ENCODE peak calls at places on chromosomes 2 and 18, in ten cellular contexts. Y, T, W, I, C, P, R, Z, N and E are unnamed samples.

GRCh38 chr2:144362401-144362800 is 157.5 kb downstream of the ZEB2 start:
- DNase-seq in Y (peak; percentile 75), C (no peak), R (no peak), P (no peak), W (no peak), I (no peak), N (no peak), T (no peak), Z (peak; percentile 17), E (no peak)

GRCh38 chr2:177817300-177817699 is 255.3 kb downstream of the PDE11A start:
- DNase-seq in I (no peak), N (no peak), W (no peak), P (no peak), C (no peak), Z (no peak), Y (no peak), T (no peak), R (no peak), E (no peak)

GRCh38 chr2:128290356-128290755 is 28.3 kb downstream of the HS6ST1 start:
- DNase-seq in Y (peak; percentile 55), C (no peak), W (no peak), R (no peak), N (no peak), Z (no peak), I (no peak), P (no peak), T (no peak), E (no peak)

GRCh38 chr2:105777071-105777482 is 32.4 kb downstream of the NCK2 start:
- DNase-seq in R (no peak), I (no peak), C (no peak), Z (no peak), Y (no peak), P (no peak), T (peak; percentile 63), W (no peak), N (no peak), E (no peak)

GRCh38 chr2:106990307-106990706 is 104.3 kb upstream of the ST6GAL2 start:
- DNase-seq in Y (peak; percentile 59), P (no peak), T (no peak), C (no peak), N (peak; percentile 91), Z (no peak), W (no peak), R (no peak), I (no peak), E (no peak)

GRCh38 chr2:4903676-4904348 is 788.4 kb upstream of the SOX11 start:
- DNase-seq in R (no peak), C (no peak), Z (no peak), I (no peak), N (no peak), W (no peak), P (no peak), T (no peak), Y (no peak), E (no peak)

GRCh38 chr2:224807153-224807964 is 91.2 kb upstream of the CCDC195 start:
- DNase-seq in Y (no peak), C (no peak), N (peak; percentile 28), P (peak; percentile 5), W (no peak), R (no peak), I (no peak), Z (peak; percentile 7), T (no peak), E (no peak)

GRCh38 chr2:102025016-102025491 is 33.3 kb downstream of the IL1R2 start:
- DNase-seq in I (no peak), C (no peak), T (no peak), Z (no peak), Y (peak; percentile 49), W (no peak), R (no peak), P (no peak), N (no peak), E (no peak)

GRCh38 chr2:232435375-232435648 is 20.6 kb upstream of the ALPI start:
- DNase-seq in C (no peak), P (no peak), Z (no peak), R (no peak), N (no peak), Y (no peak), T (no peak), I (no peak), W (no peak), E (no peak)

GRCh38 chr18:77087391-77088141 is 45.0 kb downstream of the MBP start:
- DNase-seq in C (no peak), R (peak; percentile 59), N (no peak), P (peak; percentile 71), Y (no peak), I (peak; percentile 78), W (no peak), T (no peak), Z (no peak), E (no peak)

GRCh38 chr18:62555135-62555534 is 32.3 kb downstream of the ZCCHC2 start:
- DNase-seq in C (no peak), W (no peak), Y (peak; percentile 77), P (no peak), I (no peak), T (no peak), Z (no peak), R (no peak), N (peak; percentile 96), E (no peak)

GRCh38 chr2:157792345-157793052 is 83.6 kb downstream of the ACVR1 start:
- DNase-seq in R (no peak), N (peak; percentile 50), W (no peak), I (no peak), T (no peak), Y (peak; percentile 92), Z (no peak), C (no peak), P (no peak), E (no peak)

GRCh38 chr2:20229322-20230201 is 4.6 kb upstream of the SDC1 start:
- DNase-seq in T (no peak), Y (no peak), W (no peak), Z (no peak), I (no peak), C (no peak), N (no peak), R (peak; percentile 10), P (no peak), E (no peak)

GRCh38 chr2:239292956-239293355 is 107.9 kb downstream of the HDAC4 start:
- DNase-seq in P (no peak), I (peak; percentile 55), C (no peak), T (no peak), Y (no peak), N (no peak), R (no peak), Z (no peak), W (no peak), E (no peak)

GRCh38 chr18:48138660-48139426 is 208.4 kb upstream of the SMAD2 start:
- DNase-seq in Y (no peak), Z (no peak), C (no peak), R (no peak), P (peak; percentile 23), I (peak; percentile 66), W (no peak), T (no peak), N (no peak), E (no peak)

DNA sequence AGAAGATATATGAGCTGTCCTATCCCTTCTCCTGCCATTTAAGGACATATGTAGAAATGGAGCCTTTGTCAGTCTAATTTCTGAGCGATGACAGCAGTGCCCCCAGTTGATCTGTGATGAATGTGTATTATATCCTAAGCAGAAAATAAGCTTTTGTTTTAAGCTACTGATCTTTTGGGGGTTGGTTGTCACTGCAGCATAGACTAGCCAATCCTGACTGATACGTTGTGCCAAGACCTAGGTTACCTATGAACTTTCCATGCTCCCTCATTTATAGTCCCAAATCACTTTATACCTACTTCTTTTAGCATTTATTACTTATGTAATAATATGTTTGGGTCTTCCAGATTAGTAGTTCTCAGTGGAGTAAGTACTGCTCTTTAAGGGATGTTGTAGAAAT is 11.7 kb downstream of the SMAD4 start:
- DNase-seq in W (no peak), C (no peak), Y (no peak), R (no peak), T (no peak), I (no peak), Z (no peak), N (no peak), P (no peak), E (no peak)
- H3K4me1 ChIP-seq in W (peaks cover 46% of the 10 kb centered on the region), C (peaks cover 88% of the 10 kb centered on the region), Y (peaks cover 3% of the 10 kb centered on the region), R (peaks cover 22% of the 10 kb centered on the region), T (peaks cover 3% of the 10 kb centered on the region), I (peaks cover 33% of the 10 kb centered on the region), Z (peaks cover 29% of the 10 kb centered on the region), N (no peaks in the 10 kb centered on the region), P (peaks cover 73% of the 10 kb centered on the region), E (no peaks in the 10 kb centered on the region)

DNA sequence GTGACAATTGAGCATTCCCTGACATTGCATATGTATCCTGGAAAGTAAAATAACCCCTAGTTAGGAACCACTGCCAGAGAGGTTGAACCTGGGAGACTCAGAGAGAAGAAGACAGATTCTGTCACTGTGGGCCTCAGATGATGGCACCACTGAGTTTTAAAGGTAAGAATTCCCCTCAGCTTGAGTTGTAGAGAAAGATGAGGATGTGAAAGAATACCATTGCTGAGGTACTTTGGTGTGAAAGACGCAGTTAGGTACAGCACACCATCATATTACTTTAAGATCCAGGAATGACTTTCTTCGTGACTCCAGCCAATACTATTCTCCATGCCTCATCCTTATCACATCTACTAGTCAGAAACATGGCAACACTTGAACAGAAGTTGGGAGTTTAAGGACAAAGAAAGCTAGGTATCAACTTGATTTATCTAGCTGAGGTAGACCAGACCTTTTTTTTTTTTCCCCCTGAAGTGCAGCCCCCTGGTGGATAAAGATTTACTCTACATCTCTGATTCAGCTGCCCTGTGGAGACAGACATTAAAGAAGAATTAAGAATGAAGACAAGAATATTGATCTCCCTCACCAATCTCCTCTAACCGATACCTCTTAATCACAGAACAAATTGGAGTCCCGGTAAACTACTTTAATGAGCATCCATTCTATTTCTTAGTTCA is 630.5 kb upstream of the FANCL start:
- DNase-seq in W (no peak), T (no peak), Y (no peak), P (peak; percentile 71), I (no peak), Z (no peak), C (no peak), N (peak; percentile 25), R (no peak), E (no peak)
- TF ChIP-seq CTCF in W (no peak), T (no peak), Y (no peak), P (peak; percentile 62), I (no peak), Z (no peak), C (no peak), N (peak; percentile 62), R (no peak), E (peak; percentile 25)

GRCh38 chr18:10477863-10478260 is 23.4 kb downstream of the APCDD1 start:
- DNase-seq in N (no peak), P (peak; percentile 41), R (no peak), Z (no peak), Y (no peak), W (no peak), C (no peak), I (no peak), T (no peak), E (no peak)
- H3K4me1 ChIP-seq in N (no peaks in the 10 kb centered on the region), P (peaks cover 46% of the 10 kb centered on the region), R (no peaks in the 10 kb centered on the region), Z (no peaks in the 10 kb centered on the region), Y (peaks cover 4% of the 10 kb centered on the region), W (peaks cover 32% of the 10 kb centered on the region), C (peaks cover 15% of the 10 kb centered on the region), I (peaks cover 11% of the 10 kb centered on the region), T (no peaks in the 10 kb centered on the region), E (no peaks in the 10 kb centered on the region)

DNA sequence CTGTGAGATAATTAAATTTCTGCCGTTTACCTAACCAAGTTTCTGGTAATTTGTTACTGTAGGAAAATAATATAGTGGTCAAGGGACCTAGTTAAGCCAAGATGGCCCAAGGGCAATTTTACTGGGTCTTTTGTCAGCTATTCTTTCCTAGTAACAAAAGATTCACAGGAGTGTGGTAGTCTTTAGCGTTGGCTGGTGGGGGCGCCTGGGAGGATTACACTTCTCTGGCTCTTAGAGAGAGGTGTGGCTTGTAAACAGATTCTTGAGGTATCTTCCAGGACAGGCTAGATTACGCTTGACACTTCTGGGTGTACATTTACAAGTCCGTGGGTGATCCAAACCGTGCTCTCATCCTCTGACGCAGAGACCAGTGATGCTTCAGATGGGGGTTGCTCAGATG is 3.3 kb upstream of the ACOXL start:
- DNase-seq in N (no peak), Y (no peak), I (no peak), R (no peak), W (no peak), Z (no peak), C (no peak), T (no peak), P (peak; percentile 56), E (no peak)
- TF ChIP-seq CTCF in N (no peak), Y (no peak), I (no peak), R (no peak), W (no peak), Z (no peak), C (no peak), T (no peak), P (peak; percentile 7), E (no peak)